ENCODE peak calls at places on chromosomes 5 and 9, in seven cellular contexts. X, F, A, B, I, K and W are unnamed samples.

GRCh38 chr5:39714036-39714698 is 289.4 kb upstream of the DAB2 start:
- DNase-seq in F (peak; percentile 44), A (peak; percentile 1), K (peak; percentile 16), B (no peak), I (peak; percentile 57), X (no peak), W (peak; percentile 51)

GRCh38 chr5:142906863-142907671 is 136.9 kb downstream of the ARHGAP26 start:
- DNase-seq in A (no peak), F (no peak), B (no peak), X (no peak), I (no peak), K (no peak), W (no peak)

GRCh38 chr5:140926903-140927573 is 939 bp downstream of the PCDHAC1 start:
- DNase-seq in B (no peak), K (no peak), F (no peak), I (no peak), A (no peak), X (no peak), W (no peak)

GRCh38 chr5:128237504-128237903 is 153.9 kb downstream of the SLC12A2 start:
- DNase-seq in F (no peak), I (no peak), B (no peak), X (no peak), A (no peak), K (peak; percentile 83), W (no peak)

GRCh38 chr9:34256987-34257585 is 72.0 kb downstream of the KIF24 start:
- DNase-seq in K (no peak), A (no peak), B (no peak), F (no peak), X (no peak), I (no peak), W (no peak)

GRCh38 chr5:36670548-36670947 is 64.1 kb downstream of the SLC1A3 start:
- DNase-seq in X (no peak), F (no peak), B (no peak), I (no peak), K (no peak), A (no peak), W (no peak)

GRCh38 chr5:93281980-93282772 is 298.8 kb downstream of the NR2F1-AS1 start:
- DNase-seq in X (no peak), K (no peak), B (no peak), F (no peak), I (no peak), A (no peak), W (no peak)

GRCh38 chr9:71772726-71773125 is 4.4 kb upstream of the CEMIP2 start:
- DNase-seq in I (no peak), K (no peak), F (no peak), A (no peak), B (no peak), X (no peak), W (no peak)

GRCh38 chr9:19379283-19379682 is 753 bp downstream of the RPS6 start:
- DNase-seq in X (no peak), A (no peak), F (no peak), K (no peak), I (no peak), B (no peak), W (no peak)

GRCh38 chr9:6920040-6920439 is 162.3 kb downstream of the KDM4C start:
- DNase-seq in K (no peak), X (no peak), F (no peak), B (no peak), A (no peak), I (no peak), W (no peak)

GRCh38 chr9:23621166-23621565 is 204.9 kb downstream of the ELAVL2 start:
- DNase-seq in F (no peak), I (peak; percentile 62), B (no peak), X (no peak), A (no peak), K (no peak), W (no peak)

GRCh38 chr5:88244686-88245085 is 24.0 kb downstream of the TMEM161B start:
- DNase-seq in I (no peak), K (no peak), F (no peak), X (no peak), B (no peak), A (no peak), W (no peak)

GRCh38 chr5:149221326-149221725 is 50.3 kb upstream of the AFAP1L1 start:
- DNase-seq in I (no peak), K (peak; percentile 17), F (no peak), X (no peak), B (no peak), A (no peak), W (no peak)

GRCh38 chr5:94422819-94423218 is 195.6 kb downstream of the KIAA0825 start:
- DNase-seq in A (peak; percentile 23), F (no peak), B (no peak), X (no peak), I (no peak), K (peak; percentile 2), W (no peak)

GRCh38 chr5:172875372-172876279 is 41.6 kb downstream of the ERGIC1 start:
- DNase-seq in I (peak; percentile 78), X (no peak), A (no peak), F (no peak), B (no peak), K (no peak), W (no peak)

GRCh38 chr5:116528519-116529234 is 45.9 kb downstream of the SEMA6A start:
- DNase-seq in X (no peak), F (no peak), K (no peak), B (no peak), A (no peak), I (no peak), W (no peak)

GRCh38 chr5:150377964-150378694 is 20.6 kb downstream of the TCOF1 start:
- DNase-seq in K (peak; percentile 68), I (peak; percentile 78), X (no peak), B (no peak), A (no peak), F (no peak), W (no peak)

GRCh38 chr9:14616188-14616982 is 76.8 kb downstream of the ZDHHC21 start:
- DNase-seq in B (no peak), I (peak; percentile 17), K (peak; percentile 46), X (no peak), A (peak; percentile 46), F (peak; percentile 66), W (peak; percentile 44)

GRCh38 chr5:67021031-67021430 is 175.6 kb downstream of the CD180 start:
- DNase-seq in F (no peak), B (no peak), A (no peak), I (no peak), K (no peak), X (no peak), W (no peak)

GRCh38 chr5:14168139-14168792 is 25.1 kb downstream of the TRIO start:
- DNase-seq in I (no peak), A (no peak), B (no peak), F (peak; percentile 85), K (no peak), X (no peak), W (no peak)

GRCh38 chr5:154652746-154653417 is 102.3 kb upstream of the LARP1 start:
- DNase-seq in X (no peak), A (no peak), I (no peak), B (no peak), F (no peak), K (no peak), W (no peak)

GRCh38 chr5:140322751-140323731 is 20.1 kb upstream of the PFDN1 start:
- DNase-seq in X (no peak), A (no peak), K (peak; percentile 69), B (no peak), I (peak; percentile 98), F (peak; percentile 46), W (peak; percentile 57)

GRCh38 chr5:34854459-34855174 is 15.7 kb downstream of the TTC23L start:
- DNase-seq in I (peak; percentile 64), F (peak; percentile 82), K (no peak), A (peak; percentile 71), X (no peak), B (no peak), W (no peak)

GRCh38 chr9:74499770-74500583 is 2.8 kb downstream of the RORB start:
- DNase-seq in K (no peak), F (no peak), I (no peak), A (no peak), B (no peak), X (no peak), W (no peak)

GRCh38 chr5:124289641-124290201 is 456.7 kb downstream of the ZNF608 start:
- DNase-seq in X (no peak), B (no peak), F (peak; percentile 22), A (peak; percentile 44), I (no peak), K (no peak), W (no peak)

GRCh38 chr5:72160299-72160698 is 53.0 kb downstream of the MAP1B start:
- DNase-seq in I (no peak), X (no peak), A (no peak), B (no peak), F (no peak), K (no peak), W (no peak)